ENCODE peak calls at places on chromosomes 4 and X, in seven cellular contexts. G is effector CD8-positive, alpha-beta T cell; F is midbrain; X is stimulated activated CD4-positive, alpha-beta T cell treated with anti-CD3 and anti-CD28 coated beads, Interleukin-1b, Interleukin-23, amount 100 ng/mL, for 1 hour; W is COLO829; B is iris pigment epithelial cell; Y is EH. V is an unnamed sample.

GRCh38 chr4:19224820-19225219 is 1026.9 kb upstream of the SLIT2 start:
- DNase-seq in X (no peak), Y (peak; percentile 36), F (peak; percentile 43), W (peak; percentile 5), G (no peak), B (peak; percentile 41), V (no peak)

GRCh38 chr4:39237179-39237578 is 54.9 kb downstream of the WDR19 start:
- DNase-seq in X (no peak), B (no peak), G (no peak), F (no peak), W (no peak), Y (no peak), V (no peak)

GRCh38 chr4:121574618-121575017 is 122.2 kb downstream of the ANXA5 start:
- DNase-seq in W (no peak), G (no peak), Y (no peak), B (no peak), X (no peak), F (no peak), V (no peak)

GRCh38 chr4:73417973-73418372 is 13.9 kb downstream of the ALB start:
- DNase-seq in Y (peak; percentile 3), X (no peak), G (no peak), B (peak; percentile 16), W (no peak), F (no peak), V (no peak)

GRCh38 chr4:124135409-124135813 is 577.1 kb downstream of the ANKRD50 start:
- DNase-seq in F (no peak), G (no peak), Y (peak; percentile 48), B (peak; percentile 86), W (no peak), X (no peak), V (no peak)

GRCh38 chr4:121026034-121026433 is 46.3 kb downstream of the NDNF start:
- DNase-seq in F (no peak), B (no peak), Y (no peak), X (no peak), W (no peak), G (no peak), V (no peak)

GRCh38 chr4:173506780-173507211 is 23.2 kb downstream of the HAND2 start:
- DNase-seq in W (no peak), Y (no peak), F (no peak), B (no peak), G (no peak), X (no peak), V (no peak)

GRCh38 chr4:84258905-84259830 is 239.9 kb downstream of the NKX6-1 start:
- DNase-seq in G (no peak), B (peak; percentile 35), X (no peak), F (no peak), W (peak; percentile 21), Y (peak; percentile 35), V (no peak)

GRCh38 chr4:14269824-14270223 is 642.3 kb upstream of the BOD1L1 start:
- DNase-seq in G (no peak), B (no peak), W (no peak), F (peak; percentile 11), Y (no peak), X (no peak), V (peak; percentile 35)

GRCh38 chrX:4876268-4876667 is 1162.8 kb upstream of the PRKX start:
- DNase-seq in Y (no peak), W (no peak), G (no peak), B (no peak), F (no peak), X (no peak), V (no peak)

GRCh38 chr4:85738721-85739120 is 263.8 kb downstream of the ARHGAP24 start:
- DNase-seq in F (no peak), W (no peak), G (no peak), X (no peak), Y (no peak), B (no peak), V (no peak)

GRCh38 chr4:168631241-168632151 is 134.6 kb downstream of the PALLD start:
- DNase-seq in W (peak; percentile 46), B (peak; percentile 71), X (no peak), G (no peak), Y (peak; percentile 52), F (peak; percentile 17), V (peak; percentile 59)

GRCh38 chr4:148273501-148273986 is 168.7 kb downstream of the NR3C2 start:
- DNase-seq in W (no peak), G (no peak), F (no peak), Y (no peak), X (no peak), B (no peak), V (no peak)

GRCh38 chrX:31546130-31546529 is 474.3 kb upstream of the FTHL17 start:
- DNase-seq in X (no peak), Y (peak; percentile 88), W (no peak), G (no peak), F (no peak), B (peak; percentile 88), V (no peak)

GRCh38 chrX:46912673-46913491 is 661 bp downstream of the JADE3 start:
- DNase-seq in W (peak; percentile 19), X (no peak), Y (peak; percentile 58), B (peak; percentile 27), G (no peak), F (peak; percentile 4), V (peak; percentile 34)

GRCh38 chr4:48907706-48908477 is 1.3 kb upstream of the OCIAD2 start:
- DNase-seq in G (no peak), Y (no peak), X (no peak), B (no peak), F (no peak), W (no peak), V (no peak)

GRCh38 chrX:68685722-68686683 is 38.5 kb downstream of the STARD8 start:
- DNase-seq in W (no peak), Y (peak; percentile 67), F (no peak), B (peak; percentile 54), G (no peak), X (no peak), V (peak; percentile 63)

GRCh38 chrX:8879750-8880149 is 78.6 kb upstream of the FAM9A start:
- DNase-seq in B (peak; percentile 12), W (no peak), X (no peak), F (no peak), Y (peak; percentile 13), G (peak; percentile 0), V (no peak)

GRCh38 chr4:123102897-123103489 is 180.6 kb upstream of the NUDT6 start:
- DNase-seq in Y (peak; percentile 59), B (peak; percentile 69), X (no peak), W (peak; percentile 60), G (no peak), F (peak; percentile 11), V (no peak)

GRCh38 chr4:19346636-19347035 is 905.1 kb upstream of the SLIT2 start:
- DNase-seq in W (no peak), F (no peak), B (no peak), X (no peak), Y (no peak), G (no peak), V (no peak)

GRCh38 chr4:41154814-41155177 is 59.5 kb downstream of the APBB2 start:
- DNase-seq in W (no peak), X (no peak), B (no peak), Y (peak; percentile 51), F (peak; percentile 53), G (no peak), V (no peak)

V was measured in left lung.